ENCODE peak calls at places on chromosomes 5 and 9, in five cellular contexts. Z, U, A, E and P are unnamed samples.

GRCh38 chr9:76218868-76219462 is 175.3 kb downstream of the RFK start:
- DNase-seq in Z (no peak), U (no peak), A (peak; percentile 86), E (no peak), P (peak; percentile 6)

GRCh38 chr9:117083440-117083984 is 331.3 kb downstream of the ASTN2 start:
- DNase-seq in Z (no peak), U (no peak), A (no peak), E (no peak), P (no peak)

GRCh38 chr5:175686396-175686795 is 28.5 kb downstream of the HRH2 start:
- DNase-seq in Z (no peak), U (no peak), A (no peak), E (no peak), P (no peak)

GRCh38 chr5:73256462-73257260 is 83.7 kb downstream of the TMEM174 start:
- DNase-seq in Z (no peak), U (no peak), A (no peak), E (no peak), P (peak; percentile 44)

GRCh38 chr9:124686918-124687317 is 84.2 kb downstream of the NR6A1 start:
- DNase-seq in Z (no peak), U (no peak), A (no peak), E (no peak), P (no peak)

GRCh38 chr5:172583931-172584511 is 57.0 kb upstream of the NEURL1B start:
- DNase-seq in Z (no peak), U (no peak), A (no peak), E (no peak), P (no peak)

GRCh38 chr5:777756-778161 is 6.8 kb downstream of the ZDHHC11B start:
- DNase-seq in Z (no peak), U (no peak), A (no peak), E (no peak), P (no peak)

GRCh38 chr5:151037561-151038291 is 17.3 kb downstream of the GPX3 start:
- DNase-seq in Z (no peak), U (no peak), A (peak; percentile 63), E (no peak), P (peak; percentile 36)

GRCh38 chr5:82156876-82157275 is 121.3 kb downstream of the RPS23 start:
- DNase-seq in Z (no peak), U (no peak), A (no peak), E (no peak), P (no peak)

GRCh38 chr9:116298992-116299391 is 145.4 kb downstream of the PAPPA start:
- DNase-seq in Z (no peak), U (no peak), A (no peak), E (no peak), P (no peak)

GRCh38 chr9:132546148-132547051 is 36.0 kb upstream of the BARHL1 start:
- DNase-seq in Z (no peak), U (no peak), A (peak; percentile 25), E (peak; percentile 68), P (peak; percentile 67)

GRCh38 chr9:36099718-36100117 is 36.8 kb upstream of the GLIPR2 start:
- DNase-seq in Z (no peak), U (no peak), A (no peak), E (no peak), P (no peak)

GRCh38 chr9:132489536-132489935 is 79.5 kb downstream of the CFAP77 start:
- DNase-seq in Z (no peak), U (no peak), A (no peak), E (no peak), P (no peak)

GRCh38 chr5:145062280-145062679 is 772.9 kb downstream of the PRELID2 start:
- DNase-seq in Z (no peak), U (no peak), A (no peak), E (no peak), P (no peak)

GRCh38 chr9:116596646-116597045 is 90.5 kb upstream of the TRIM32 start:
- DNase-seq in Z (no peak), U (no peak), A (no peak), E (no peak), P (no peak)

GRCh38 chr5:149775785-149776184 is 45.7 kb downstream of the PPARGC1B start:
- DNase-seq in Z (no peak), U (no peak), A (no peak), E (no peak), P (no peak)

GRCh38 chr9:83034026-83034425 is 28.9 kb downstream of the RASEF start:
- DNase-seq in Z (no peak), U (no peak), A (peak; percentile 15), E (no peak), P (peak; percentile 65)

GRCh38 chr9:134957945-134958227 is 40.2 kb upstream of the FCN1 start:
- DNase-seq in Z (no peak), U (no peak), A (no peak), E (no peak), P (no peak)

GRCh38 chr5:116037236-116037822 is 5.1 kb downstream of the ARL14EPL start:
- DNase-seq in Z (no peak), U (no peak), A (no peak), E (no peak), P (no peak)